ENCODE peak calls at places on chromosomes 5 and 9, in seven cellular contexts. One of them, this sample, is unnamed.

GRCh38 chr5:65032250-65032649 is 263.5 kb downstream of the CWC27 start:
- DNase-seq in K562: no peak
- DNase-seq in HepG2: no peak
- DNase-seq in SK-N-SH: no peak
- DNase-seq in HCT116: no peak
- DNase-seq in GM12878: no peak
- DNase-seq in H1: no peak
- DNase-seq in this sample: no peak

GRCh38 chr9:20873240-20873860 is 158.1 kb downstream of the HACD4 start:
- DNase-seq in HepG2: no peak
- DNase-seq in HCT116: no peak
- DNase-seq in GM12878: no peak
- DNase-seq in SK-N-SH: no peak
- DNase-seq in H1: no peak
- DNase-seq in K562: no peak
- DNase-seq in this sample: no peak

GRCh38 chr5:17219006-17219422 is 1.6 kb downstream of the BASP1 start:
- DNase-seq in HepG2: no peak
- DNase-seq in H1: peak
- DNase-seq in GM12878: no peak
- DNase-seq in HCT116: no peak
- DNase-seq in SK-N-SH: peak
- DNase-seq in K562: no peak
- DNase-seq in this sample: no peak

GRCh38 chr9:99055384-99055783 is 49.5 kb upstream of the TGFBR1 start:
- DNase-seq in SK-N-SH: no peak
- DNase-seq in HepG2: peak
- DNase-seq in HCT116: no peak
- DNase-seq in GM12878: no peak
- DNase-seq in K562: no peak
- DNase-seq in H1: no peak
- DNase-seq in this sample: no peak

GRCh38 chr5:153211052-153211451 is 279.4 kb upstream of the GRIA1 start:
- DNase-seq in GM12878: no peak
- DNase-seq in HCT116: no peak
- DNase-seq in HepG2: no peak
- DNase-seq in SK-N-SH: no peak
- DNase-seq in H1: no peak
- DNase-seq in K562: no peak
- DNase-seq in this sample: no peak

GRCh38 chr9:97944612-97945011 is 6.6 kb upstream of the HEMGN start:
- DNase-seq in SK-N-SH: no peak
- DNase-seq in HepG2: no peak
- DNase-seq in HCT116: no peak
- DNase-seq in H1: no peak
- DNase-seq in GM12878: no peak
- DNase-seq in K562: peak
- DNase-seq in this sample: no peak

GRCh38 chr5:79806741-79807140 is 117.1 kb downstream of the CMYA5 start:
- DNase-seq in GM12878: no peak
- DNase-seq in SK-N-SH: no peak
- DNase-seq in H1: no peak
- DNase-seq in K562: no peak
- DNase-seq in HepG2: no peak
- DNase-seq in HCT116: no peak
- DNase-seq in this sample: no peak

GRCh38 chr9:19085295-19085694 is 17.4 kb downstream of the HAUS6 start:
- DNase-seq in HepG2: peak
- DNase-seq in GM12878: no peak
- DNase-seq in HCT116: peak
- DNase-seq in K562: peak
- DNase-seq in SK-N-SH: peak
- DNase-seq in H1: no peak
- DNase-seq in this sample: peak

GRCh38 chr9:97176206-97176605 is 131.3 kb upstream of the CCDC180 start:
- DNase-seq in GM12878: no peak
- DNase-seq in HepG2: no peak
- DNase-seq in SK-N-SH: peak
- DNase-seq in HCT116: no peak
- DNase-seq in K562: no peak
- DNase-seq in H1: no peak
- DNase-seq in this sample: no peak

GRCh38 chr9:98162638-98163037 is 29.8 kb downstream of the CORO2A start:
- DNase-seq in GM12878: no peak
- DNase-seq in K562: no peak
- DNase-seq in HCT116: no peak
- DNase-seq in SK-N-SH: no peak
- DNase-seq in H1: no peak
- DNase-seq in HepG2: no peak
- DNase-seq in this sample: no peak

GRCh38 chr5:7321724-7322123 is 74.2 kb upstream of the ADCY2 start:
- DNase-seq in H1: no peak
- DNase-seq in HepG2: no peak
- DNase-seq in K562: no peak
- DNase-seq in GM12878: no peak
- DNase-seq in SK-N-SH: no peak
- DNase-seq in HCT116: no peak
- DNase-seq in this sample: no peak

DNA sequence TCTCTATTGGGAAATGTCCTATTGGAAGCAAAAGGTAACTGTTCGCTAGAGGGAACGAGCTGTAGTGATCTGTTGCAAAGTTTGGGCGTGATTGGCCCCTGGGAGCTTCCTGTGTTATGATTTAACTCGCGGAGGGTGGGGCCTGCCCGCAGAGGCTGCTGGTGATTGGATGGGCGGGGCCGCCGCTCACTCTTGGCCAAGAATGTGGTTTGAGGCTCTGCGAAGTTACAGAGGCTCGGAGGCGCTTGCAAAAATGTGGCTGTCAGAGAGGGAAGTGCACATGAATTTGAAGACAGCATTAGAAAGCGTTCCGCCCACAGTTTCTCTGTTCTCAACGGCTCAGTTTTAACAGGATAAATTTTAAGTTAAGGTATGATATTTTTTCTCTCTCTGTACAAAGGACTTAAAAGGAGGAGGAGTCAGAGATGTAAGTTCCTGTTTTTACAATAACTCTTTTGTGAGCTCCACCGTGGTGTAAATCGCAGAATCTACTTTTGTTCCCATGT is 46.9 kb downstream of the CNTRL start:
- DNase-seq in GM12878: peak
- DNase-seq in SK-N-SH: peak
- DNase-seq in H1: peak
- DNase-seq in K562: peak
- DNase-seq in HepG2: peak
- DNase-seq in HCT116: peak
- DNase-seq in this sample: peak
- TF ChIP-seq JUND in GM12878: no peak
- TF ChIP-seq JUND in SK-N-SH: no peak
- TF ChIP-seq JUND in H1: no peak
- TF ChIP-seq JUND in K562: no peak
- TF ChIP-seq JUND in HepG2: no peak
- TF ChIP-seq JUND in HCT116: no peak
- TF ChIP-seq JUND in this sample: no peak

DNA sequence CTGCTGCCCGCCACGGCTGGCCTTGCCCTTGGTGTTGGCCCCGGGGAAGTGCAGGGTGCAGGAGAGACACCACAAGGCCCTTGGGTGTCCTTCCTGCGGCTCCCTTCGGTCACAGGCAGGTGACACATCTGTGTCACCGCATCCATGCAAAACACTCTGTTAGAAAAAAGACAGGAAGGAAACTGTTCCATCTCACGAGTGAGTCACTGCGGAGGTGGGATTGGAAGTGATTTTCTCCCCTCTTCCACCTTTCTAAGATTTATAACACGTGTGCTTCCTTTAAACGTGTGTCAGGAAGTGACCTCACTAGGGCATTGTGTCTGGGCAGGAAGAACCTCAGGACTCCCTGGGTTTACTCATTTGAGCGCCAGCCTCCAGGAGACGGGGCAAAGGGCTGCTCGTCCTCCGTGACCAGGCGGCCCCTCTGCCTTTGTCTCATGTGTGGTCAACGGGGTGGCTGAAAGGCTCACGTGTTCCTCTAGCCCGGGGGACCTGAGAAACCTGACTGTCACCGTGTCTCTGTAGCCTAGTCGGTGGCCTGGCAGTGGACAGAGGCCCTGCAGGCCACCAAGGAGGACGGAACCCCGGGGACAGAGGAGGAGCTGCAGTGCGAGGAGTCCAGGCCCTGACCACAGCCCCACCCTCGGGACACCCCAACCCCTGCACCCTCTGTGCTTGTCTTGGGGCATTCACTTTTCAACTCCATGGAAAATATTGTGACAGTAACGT is 4.9 kb upstream of the LCN1 start:
- DNase-seq in K562: no peak
- DNase-seq in GM12878: no peak
- DNase-seq in HepG2: no peak
- DNase-seq in SK-N-SH: no peak
- DNase-seq in H1: no peak
- DNase-seq in HCT116: no peak
- DNase-seq in this sample: no peak
- TF ChIP-seq JUND in K562: no peak
- TF ChIP-seq JUND in GM12878: no peak
- TF ChIP-seq JUND in HepG2: no peak
- TF ChIP-seq JUND in SK-N-SH: no peak
- TF ChIP-seq JUND in H1: no peak
- TF ChIP-seq JUND in HCT116: no peak
- TF ChIP-seq JUND in this sample: no peak

GRCh38 chr9:38668791-38669466 is 48.5 kb upstream of the ANKRD18A start:
- DNase-seq in HepG2: no peak
- DNase-seq in GM12878: no peak
- DNase-seq in H1: no peak
- DNase-seq in SK-N-SH: no peak
- DNase-seq in K562: no peak
- DNase-seq in HCT116: no peak
- DNase-seq in this sample: no peak

GRCh38 chr9:38659538-38659937 is 39.1 kb upstream of the ANKRD18A start:
- DNase-seq in GM12878: no peak
- DNase-seq in HCT116: no peak
- DNase-seq in HepG2: no peak
- DNase-seq in K562: no peak
- DNase-seq in SK-N-SH: no peak
- DNase-seq in H1: no peak
- DNase-seq in this sample: no peak

GRCh38 chr9:38662763-38663593 is 42.6 kb upstream of the ANKRD18A start:
- DNase-seq in GM12878: no peak
- DNase-seq in HCT116: no peak
- DNase-seq in SK-N-SH: peak
- DNase-seq in HepG2: no peak
- DNase-seq in K562: no peak
- DNase-seq in H1: no peak
- DNase-seq in this sample: no peak
- TF ChIP-seq JUND in GM12878: no peak
- TF ChIP-seq JUND in HCT116: no peak
- TF ChIP-seq JUND in SK-N-SH: no peak
- TF ChIP-seq JUND in HepG2: no peak
- TF ChIP-seq JUND in K562: no peak
- TF ChIP-seq JUND in H1: no peak
- TF ChIP-seq JUND in this sample: no peak

GRCh38 chr5:171695804-171696203 is 89.8 kb upstream of the SMIM23 start:
- DNase-seq in SK-N-SH: no peak
- DNase-seq in K562: no peak
- DNase-seq in HCT116: no peak
- DNase-seq in H1: no peak
- DNase-seq in GM12878: no peak
- DNase-seq in HepG2: no peak
- DNase-seq in this sample: no peak
- TF ChIP-seq JUND in SK-N-SH: no peak
- TF ChIP-seq JUND in K562: no peak
- TF ChIP-seq JUND in HCT116: no peak
- TF ChIP-seq JUND in H1: no peak
- TF ChIP-seq JUND in GM12878: no peak
- TF ChIP-seq JUND in HepG2: no peak
- TF ChIP-seq JUND in this sample: no peak

DNA sequence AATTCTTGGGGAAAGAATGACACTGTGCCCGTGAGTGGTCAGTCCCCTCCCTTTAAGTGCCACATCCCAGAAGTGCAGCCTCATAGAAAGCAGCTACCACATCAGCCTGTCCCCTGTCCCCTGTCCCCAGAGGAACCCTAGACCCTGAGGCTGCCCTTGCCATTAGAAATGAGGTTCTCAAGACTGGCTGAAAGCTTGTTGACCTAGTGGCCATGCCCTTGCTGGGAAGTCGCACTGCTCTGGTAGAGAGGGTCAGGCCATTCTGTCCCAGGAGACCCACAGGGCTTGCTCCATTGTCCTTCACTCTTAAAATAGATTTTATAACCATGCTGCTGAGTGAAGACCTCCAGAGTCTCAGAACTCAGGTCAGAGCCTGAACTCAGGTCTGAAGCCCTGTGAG is 184.5 kb downstream of the RGS3 start:
- DNase-seq in K562: no peak
- DNase-seq in H1: no peak
- DNase-seq in HepG2: no peak
- DNase-seq in SK-N-SH: no peak
- DNase-seq in GM12878: no peak
- DNase-seq in HCT116: no peak
- DNase-seq in this sample: no peak
- TF ChIP-seq JUND in K562: no peak
- TF ChIP-seq JUND in H1: no peak
- TF ChIP-seq JUND in HepG2: no peak
- TF ChIP-seq JUND in SK-N-SH: no peak
- TF ChIP-seq JUND in GM12878: no peak
- TF ChIP-seq JUND in HCT116: no peak
- TF ChIP-seq JUND in this sample: no peak

GRCh38 chr5:60497706-60498500 is 202.1 kb downstream of the DEPDC1B start:
- DNase-seq in K562: no peak
- DNase-seq in H1: no peak
- DNase-seq in HCT116: no peak
- DNase-seq in SK-N-SH: no peak
- DNase-seq in HepG2: peak
- DNase-seq in GM12878: no peak
- DNase-seq in this sample: no peak
- TF ChIP-seq JUND in K562: no peak
- TF ChIP-seq JUND in H1: no peak
- TF ChIP-seq JUND in HCT116: no peak
- TF ChIP-seq JUND in SK-N-SH: no peak
- TF ChIP-seq JUND in HepG2: no peak
- TF ChIP-seq JUND in GM12878: no peak
- TF ChIP-seq JUND in this sample: no peak

GRCh38 chr9:7844283-7844682 is 44.7 kb upstream of the DMAC1 start:
- DNase-seq in GM12878: no peak
- DNase-seq in K562: no peak
- DNase-seq in SK-N-SH: peak
- DNase-seq in H1: no peak
- DNase-seq in HepG2: peak
- DNase-seq in HCT116: no peak
- DNase-seq in this sample: peak
- TF ChIP-seq JUND in GM12878: no peak
- TF ChIP-seq JUND in K562: no peak
- TF ChIP-seq JUND in SK-N-SH: no peak
- TF ChIP-seq JUND in H1: no peak
- TF ChIP-seq JUND in HepG2: no peak
- TF ChIP-seq JUND in HCT116: no peak
- TF ChIP-seq JUND in this sample: no peak

DNA sequence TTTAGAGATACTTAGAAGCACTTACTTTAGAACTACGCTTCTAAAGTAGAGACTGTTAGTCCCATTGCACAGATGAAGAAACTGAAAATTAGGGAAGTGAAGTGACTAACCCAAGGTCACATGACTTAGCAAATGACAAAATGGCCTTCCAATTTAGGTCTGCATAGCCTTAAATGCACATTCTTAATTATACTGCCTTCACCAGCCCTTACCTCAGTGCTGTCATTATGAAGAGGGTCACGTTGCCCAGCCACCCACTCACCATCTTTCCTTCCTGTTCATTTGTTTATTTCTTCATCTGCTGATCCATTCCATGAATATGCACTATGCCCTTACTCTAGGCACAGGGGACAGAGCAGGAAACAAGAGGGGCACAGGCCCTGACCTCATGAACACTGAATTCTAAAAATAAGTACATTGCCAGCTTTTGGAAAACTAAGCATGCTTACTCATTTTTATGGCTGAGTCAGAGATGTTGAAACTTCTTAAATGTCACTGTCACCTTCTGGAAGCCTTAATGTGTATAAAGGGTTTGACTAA is 8.6 kb downstream of the HAVCR2 start:
- DNase-seq in SK-N-SH: no peak
- DNase-seq in K562: no peak
- DNase-seq in GM12878: peak
- DNase-seq in HepG2: no peak
- DNase-seq in HCT116: no peak
- DNase-seq in H1: no peak
- DNase-seq in this sample: no peak
- TF ChIP-seq JUND in SK-N-SH: no peak
- TF ChIP-seq JUND in K562: no peak
- TF ChIP-seq JUND in GM12878: no peak
- TF ChIP-seq JUND in HepG2: no peak
- TF ChIP-seq JUND in HCT116: peak
- TF ChIP-seq JUND in H1: no peak
- TF ChIP-seq JUND in this sample: no peak

This sample was measured in T47D.